ENCODE peak calls at places on chromosomes 1 and 21, in eight cellular contexts. One of them, this sample, is unnamed.

GRCh38 chr1:22886211-22886610 is 86.5 kb downstream of the LACTBL1 start:
- DNase-seq in lower lobe of right lung: no peak
- DNase-seq in left ventricle myocardium inferior: no peak
- DNase-seq in dorsolateral prefrontal cortex: no peak
- DNase-seq in PC-3: no peak
- DNase-seq in breast epithelium: no peak
- DNase-seq in hepatocyte: no peak
- DNase-seq in sigmoid colon: no peak
- DNase-seq in this sample: no peak

GRCh38 chr1:59564192-59564891 is 250.4 kb upstream of the HOOK1 start:
- DNase-seq in left ventricle myocardium inferior: no peak
- DNase-seq in PC-3: no peak
- DNase-seq in sigmoid colon: no peak
- DNase-seq in lower lobe of right lung: no peak
- DNase-seq in breast epithelium: no peak
- DNase-seq in dorsolateral prefrontal cortex: no peak
- DNase-seq in hepatocyte: no peak
- DNase-seq in this sample: no peak

GRCh38 chr1:89552481-89553194 is 28.0 kb downstream of the LRRC8B start:
- DNase-seq in dorsolateral prefrontal cortex: no peak
- DNase-seq in sigmoid colon: no peak
- DNase-seq in lower lobe of right lung: no peak
- DNase-seq in left ventricle myocardium inferior: no peak
- DNase-seq in breast epithelium: peak; percentile 38
- DNase-seq in hepatocyte: no peak
- DNase-seq in PC-3: no peak
- DNase-seq in this sample: no peak

GRCh38 chr1:94321662-94322061 is 84.3 kb upstream of the ARHGAP29 start:
- DNase-seq in breast epithelium: no peak
- DNase-seq in dorsolateral prefrontal cortex: no peak
- DNase-seq in hepatocyte: no peak
- DNase-seq in PC-3: peak; percentile 94
- DNase-seq in left ventricle myocardium inferior: no peak
- DNase-seq in lower lobe of right lung: no peak
- DNase-seq in sigmoid colon: no peak
- DNase-seq in this sample: no peak

GRCh38 chr1:51329443-51330325 is 678 bp downstream of the TTC39A start:
- DNase-seq in lower lobe of right lung: peak; percentile 87
- DNase-seq in hepatocyte: peak; percentile 76
- DNase-seq in left ventricle myocardium inferior: peak; percentile 68
- DNase-seq in dorsolateral prefrontal cortex: no peak
- DNase-seq in sigmoid colon: peak; percentile 46
- DNase-seq in PC-3: peak; percentile 62
- DNase-seq in breast epithelium: peak; percentile 75
- DNase-seq in this sample: peak; percentile 86

GRCh38 chr21:37746849-37747248 is 169.4 kb downstream of the KCNJ6 start:
- DNase-seq in dorsolateral prefrontal cortex: no peak
- DNase-seq in PC-3: no peak
- DNase-seq in hepatocyte: no peak
- DNase-seq in breast epithelium: no peak
- DNase-seq in sigmoid colon: no peak
- DNase-seq in left ventricle myocardium inferior: no peak
- DNase-seq in lower lobe of right lung: no peak
- DNase-seq in this sample: no peak

GRCh38 chr1:226548281-226549093 is at the start of gene STUM:
- DNase-seq in hepatocyte: peak; percentile 73
- DNase-seq in breast epithelium: no peak
- DNase-seq in sigmoid colon: peak; percentile 71
- DNase-seq in lower lobe of right lung: no peak
- DNase-seq in left ventricle myocardium inferior: peak; percentile 35
- DNase-seq in PC-3: peak; percentile 47
- DNase-seq in dorsolateral prefrontal cortex: no peak
- DNase-seq in this sample: peak; percentile 41

GRCh38 chr1:173451981-173452380 is 25.2 kb upstream of the PRDX6 start:
- DNase-seq in PC-3: peak; percentile 74
- DNase-seq in dorsolateral prefrontal cortex: no peak
- DNase-seq in left ventricle myocardium inferior: peak; percentile 25
- DNase-seq in hepatocyte: no peak
- DNase-seq in lower lobe of right lung: peak; percentile 54
- DNase-seq in sigmoid colon: peak; percentile 86
- DNase-seq in breast epithelium: peak; percentile 50
- DNase-seq in this sample: peak; percentile 81

GRCh38 chr1:64136749-64137568 is 66.5 kb upstream of the UBE2U start:
- DNase-seq in PC-3: peak; percentile 93
- DNase-seq in hepatocyte: peak; percentile 86
- DNase-seq in sigmoid colon: peak; percentile 88
- DNase-seq in lower lobe of right lung: peak; percentile 57
- DNase-seq in breast epithelium: peak; percentile 77
- DNase-seq in dorsolateral prefrontal cortex: peak; percentile 87
- DNase-seq in left ventricle myocardium inferior: peak; percentile 64
- DNase-seq in this sample: peak; percentile 66

GRCh38 chr1:95232646-95233320 is 1.2 kb upstream of the RWDD3 start:
- DNase-seq in breast epithelium: no peak
- DNase-seq in dorsolateral prefrontal cortex: no peak
- DNase-seq in sigmoid colon: no peak
- DNase-seq in left ventricle myocardium inferior: no peak
- DNase-seq in hepatocyte: no peak
- DNase-seq in PC-3: peak; percentile 17
- DNase-seq in lower lobe of right lung: no peak
- DNase-seq in this sample: no peak

GRCh38 chr21:32494946-32495703 is 82.6 kb downstream of the EVA1C start:
- DNase-seq in hepatocyte: peak; percentile 10
- DNase-seq in lower lobe of right lung: no peak
- DNase-seq in PC-3: peak; percentile 89
- DNase-seq in dorsolateral prefrontal cortex: peak; percentile 32
- DNase-seq in left ventricle myocardium inferior: no peak
- DNase-seq in sigmoid colon: peak; percentile 20
- DNase-seq in breast epithelium: no peak
- DNase-seq in this sample: no peak

GRCh38 chr1:175252561-175252960 is 60.0 kb upstream of the KIAA0040 start:
- DNase-seq in breast epithelium: no peak
- DNase-seq in sigmoid colon: no peak
- DNase-seq in lower lobe of right lung: no peak
- DNase-seq in dorsolateral prefrontal cortex: no peak
- DNase-seq in PC-3: no peak
- DNase-seq in left ventricle myocardium inferior: no peak
- DNase-seq in hepatocyte: no peak
- DNase-seq in this sample: no peak

GRCh38 chr21:33418686-33419085 is 15.5 kb downstream of the IFNGR2 start:
- DNase-seq in left ventricle myocardium inferior: peak; percentile 73
- DNase-seq in PC-3: no peak
- DNase-seq in breast epithelium: peak; percentile 41
- DNase-seq in hepatocyte: no peak
- DNase-seq in lower lobe of right lung: no peak
- DNase-seq in sigmoid colon: peak; percentile 90
- DNase-seq in dorsolateral prefrontal cortex: no peak
- DNase-seq in this sample: no peak

GRCh38 chr1:28887418-28887834 is 26.9 kb upstream of the EPB41 start:
- DNase-seq in sigmoid colon: no peak
- DNase-seq in dorsolateral prefrontal cortex: no peak
- DNase-seq in hepatocyte: peak; percentile 60
- DNase-seq in breast epithelium: no peak
- DNase-seq in lower lobe of right lung: peak; percentile 63
- DNase-seq in left ventricle myocardium inferior: peak; percentile 18
- DNase-seq in PC-3: peak; percentile 13
- DNase-seq in this sample: peak; percentile 46

GRCh38 chr1:206672011-206672688 is 12.6 kb upstream of the MAPKAPK2 start:
- DNase-seq in left ventricle myocardium inferior: no peak
- DNase-seq in breast epithelium: no peak
- DNase-seq in sigmoid colon: no peak
- DNase-seq in lower lobe of right lung: no peak
- DNase-seq in dorsolateral prefrontal cortex: no peak
- DNase-seq in hepatocyte: peak; percentile 60
- DNase-seq in PC-3: no peak
- DNase-seq in this sample: no peak

GRCh38 chr21:24367936-24368335 is 1239.3 kb downstream of the MRPL39 start:
- DNase-seq in left ventricle myocardium inferior: no peak
- DNase-seq in hepatocyte: no peak
- DNase-seq in breast epithelium: no peak
- DNase-seq in lower lobe of right lung: no peak
- DNase-seq in dorsolateral prefrontal cortex: no peak
- DNase-seq in sigmoid colon: no peak
- DNase-seq in PC-3: peak; percentile 65
- DNase-seq in this sample: no peak

GRCh38 chr1:165075725-165076370 is 280.7 kb downstream of the LMX1A start:
- DNase-seq in breast epithelium: no peak
- DNase-seq in dorsolateral prefrontal cortex: no peak
- DNase-seq in PC-3: peak; percentile 59
- DNase-seq in sigmoid colon: no peak
- DNase-seq in left ventricle myocardium inferior: no peak
- DNase-seq in hepatocyte: peak; percentile 53
- DNase-seq in lower lobe of right lung: no peak
- DNase-seq in this sample: no peak

GRCh38 chr1:206770531-206771352 is at the start of gene IL19:
- DNase-seq in lower lobe of right lung: no peak
- DNase-seq in sigmoid colon: peak; percentile 64
- DNase-seq in hepatocyte: no peak
- DNase-seq in PC-3: peak; percentile 38
- DNase-seq in left ventricle myocardium inferior: peak; percentile 26
- DNase-seq in breast epithelium: no peak
- DNase-seq in dorsolateral prefrontal cortex: no peak
- DNase-seq in this sample: no peak

GRCh38 chr21:31482460-31482859 is 138.4 kb upstream of the TIAM1 start:
- DNase-seq in PC-3: no peak
- DNase-seq in sigmoid colon: no peak
- DNase-seq in breast epithelium: no peak
- DNase-seq in dorsolateral prefrontal cortex: no peak
- DNase-seq in left ventricle myocardium inferior: no peak
- DNase-seq in lower lobe of right lung: no peak
- DNase-seq in hepatocyte: no peak
- DNase-seq in this sample: no peak

GRCh38 chr21:41427556-41427955 is 1.5 kb downstream of the MX1 start:
- DNase-seq in lower lobe of right lung: no peak
- DNase-seq in PC-3: no peak
- DNase-seq in breast epithelium: no peak
- DNase-seq in hepatocyte: no peak
- DNase-seq in dorsolateral prefrontal cortex: no peak
- DNase-seq in left ventricle myocardium inferior: no peak
- DNase-seq in sigmoid colon: no peak
- DNase-seq in this sample: no peak

GRCh38 chr1:202247104-202247503 is 53.5 kb downstream of the LGR6 start:
- DNase-seq in dorsolateral prefrontal cortex: no peak
- DNase-seq in sigmoid colon: peak; percentile 13
- DNase-seq in lower lobe of right lung: no peak
- DNase-seq in hepatocyte: no peak
- DNase-seq in breast epithelium: no peak
- DNase-seq in left ventricle myocardium inferior: no peak
- DNase-seq in PC-3: no peak
- DNase-seq in this sample: no peak
- H3K4me3 ChIP-seq in dorsolateral prefrontal cortex: no peak overlapping the region
- H3K4me3 ChIP-seq in sigmoid colon: no peak overlapping the region
- H3K4me3 ChIP-seq in lower lobe of right lung: no peak overlapping the region
- H3K4me3 ChIP-seq in hepatocyte: no peak overlapping the region
- H3K4me3 ChIP-seq in breast epithelium: no peak overlapping the region
- H3K4me3 ChIP-seq in left ventricle myocardium inferior: no peak overlapping the region
- H3K4me3 ChIP-seq in PC-3: no peak overlapping the region
- H3K4me3 ChIP-seq in this sample: no peak overlapping the region

DNA sequence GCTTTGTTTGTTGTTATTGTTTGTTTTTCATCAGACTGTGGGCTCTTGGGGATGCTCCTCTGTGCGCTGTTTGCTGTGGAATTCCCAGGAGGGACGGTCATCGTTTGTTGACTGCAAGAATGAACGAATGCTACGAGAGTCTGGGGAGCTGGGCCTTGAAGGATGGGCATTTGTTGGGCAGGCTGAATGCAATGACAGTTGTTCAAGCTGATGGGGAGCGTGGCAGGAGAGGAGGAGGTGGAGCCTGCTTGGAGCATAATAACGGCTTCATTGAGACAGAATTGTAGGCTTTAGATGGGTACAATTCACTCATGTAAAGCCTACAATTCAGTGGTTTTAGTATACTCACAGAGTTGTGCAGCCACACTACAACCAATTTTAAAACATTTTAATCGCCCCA is 190.1 kb downstream of the CAMTA1 start:
- DNase-seq in sigmoid colon: no peak
- DNase-seq in PC-3: no peak
- DNase-seq in lower lobe of right lung: no peak
- DNase-seq in hepatocyte: no peak
- DNase-seq in dorsolateral prefrontal cortex: no peak
- DNase-seq in breast epithelium: no peak
- DNase-seq in left ventricle myocardium inferior: no peak
- DNase-seq in this sample: no peak
- H3K27ac ChIP-seq in sigmoid colon: no peak overlapping the region
- H3K27ac ChIP-seq in PC-3: no peak overlapping the region
- H3K27ac ChIP-seq in lower lobe of right lung: no peak overlapping the region
- H3K27ac ChIP-seq in hepatocyte: no peak overlapping the region
- H3K27ac ChIP-seq in dorsolateral prefrontal cortex: no peak overlapping the region
- H3K27ac ChIP-seq in breast epithelium: no peak overlapping the region
- H3K27ac ChIP-seq in left ventricle myocardium inferior: no peak overlapping the region
- H3K27ac ChIP-seq in this sample: no peak overlapping the region

DNA sequence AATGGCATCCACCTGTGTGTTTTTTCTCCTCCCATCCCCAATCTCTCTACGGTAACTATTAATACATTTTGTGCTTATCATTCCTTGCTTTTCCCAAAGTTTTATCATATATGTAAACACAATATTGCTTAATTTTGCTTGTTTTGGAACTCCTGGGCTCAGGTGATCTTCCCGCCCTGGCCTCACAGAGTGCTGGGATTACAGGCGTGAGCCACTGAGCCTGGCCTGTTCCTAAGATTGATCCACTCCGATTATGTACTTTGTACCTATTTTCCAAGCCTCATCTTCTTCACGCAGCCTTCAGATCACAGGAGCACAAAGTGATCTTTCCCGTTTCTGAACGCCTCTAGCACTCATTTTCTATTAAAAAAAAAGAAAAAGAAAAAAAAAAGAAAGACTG is 45.2 kb downstream of the MEF2D start:
- DNase-seq in lower lobe of right lung: no peak
- DNase-seq in sigmoid colon: no peak
- DNase-seq in hepatocyte: no peak
- DNase-seq in left ventricle myocardium inferior: no peak
- DNase-seq in PC-3: no peak
- DNase-seq in dorsolateral prefrontal cortex: no peak
- DNase-seq in breast epithelium: no peak
- DNase-seq in this sample: peak; percentile 76
- TF ChIP-seq CTCF in lower lobe of right lung: no peak
- TF ChIP-seq CTCF in sigmoid colon: no peak
- TF ChIP-seq CTCF in hepatocyte: no peak
- TF ChIP-seq CTCF in left ventricle myocardium inferior: no peak
- TF ChIP-seq CTCF in PC-3: no peak
- TF ChIP-seq CTCF in dorsolateral prefrontal cortex: no peak
- TF ChIP-seq CTCF in breast epithelium: no peak
- TF ChIP-seq CTCF in this sample: no peak

DNA sequence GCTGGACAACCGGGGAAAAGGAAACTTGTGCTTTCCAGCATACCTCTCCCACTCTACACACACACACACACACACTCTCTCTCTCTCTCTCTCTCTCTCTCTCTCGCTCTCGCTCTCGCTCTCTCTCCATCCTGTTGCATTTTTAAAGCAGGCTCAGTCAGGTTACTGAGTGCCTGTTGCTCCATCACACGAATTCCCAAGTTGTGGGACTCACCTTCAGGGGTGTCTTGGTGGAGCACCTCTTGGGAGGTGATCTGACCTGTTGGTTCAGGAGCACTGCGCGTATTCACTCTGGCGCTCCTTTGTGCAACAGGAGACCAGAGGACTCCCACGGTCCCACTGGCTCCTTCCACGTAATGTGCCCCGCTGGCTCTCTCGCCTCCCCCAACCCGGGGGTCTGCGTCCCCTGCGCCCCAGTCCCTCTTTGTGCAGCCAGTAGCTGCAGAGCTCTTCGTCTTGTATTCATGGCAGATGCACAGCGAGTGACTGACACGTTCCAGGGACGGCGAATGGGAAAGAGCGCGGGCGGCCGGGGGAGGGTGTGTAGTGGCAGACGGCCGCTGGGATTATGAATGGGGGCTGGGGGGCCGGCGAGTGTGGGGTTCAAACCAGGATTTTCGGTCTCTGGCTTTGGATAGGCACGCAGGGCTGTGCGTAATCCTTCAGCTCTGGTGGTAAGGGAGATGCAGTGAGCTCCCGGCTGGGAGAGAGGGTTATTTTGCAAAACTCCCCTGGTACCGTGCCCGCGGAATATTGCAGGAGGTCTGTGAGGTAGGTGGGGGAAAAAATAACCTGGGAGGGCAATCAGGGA is 630 bp upstream of the PDE4B start:
- DNase-seq in left ventricle myocardium inferior: peak; percentile 11
- DNase-seq in hepatocyte: no peak
- DNase-seq in dorsolateral prefrontal cortex: peak; percentile 35
- DNase-seq in PC-3: no peak
- DNase-seq in breast epithelium: no peak
- DNase-seq in lower lobe of right lung: peak; percentile 46
- DNase-seq in sigmoid colon: peak; percentile 53
- DNase-seq in this sample: no peak
- H3K4me3 ChIP-seq in left ventricle myocardium inferior: peak overlapping the region; percentile 51
- H3K4me3 ChIP-seq in hepatocyte: peak overlapping the region; percentile 42
- H3K4me3 ChIP-seq in dorsolateral prefrontal cortex: peak overlapping the region; percentile 20
- H3K4me3 ChIP-seq in PC-3: no peak overlapping the region
- H3K4me3 ChIP-seq in breast epithelium: peak overlapping the region; percentile 60
- H3K4me3 ChIP-seq in lower lobe of right lung: peak overlapping the region; percentile 49
- H3K4me3 ChIP-seq in sigmoid colon: peak overlapping the region; percentile 38
- H3K4me3 ChIP-seq in this sample: no peak overlapping the region